ENCODE peak calls at places on chromosomes 4 and X, in nine cellular contexts. E is cardiac fibroblast, C is esophagus squamous epithelium, Q is WTC11, L is osteocyte, N is PC-3, W is heart left ventricle, M is PC-9, D is fibroblast of pulmonary artery. Z is an unnamed sample.

GRCh38 chr4:173013232-173013932 is 155.2 kb upstream of the GALNT7 start:
- DNase-seq in E (peak), C (no peak), Q (peak), L (no peak), N (peak), W (no peak), M (no peak), D (peak), Z (peak)

GRCh38 chr4:80202190-80202711 is 4.9 kb downstream of the PRDM8 start:
- DNase-seq in E (peak), C (peak), Q (peak), L (no peak), N (peak), W (peak), M (no peak), D (peak), Z (peak)

GRCh38 chr4:53816561-53816960 is 225.3 kb upstream of the LNX1 start:
- DNase-seq in E (peak), C (no peak), Q (no peak), L (no peak), N (no peak), W (no peak), M (no peak), D (no peak), Z (no peak)

GRCh38 chr4:79949186-79949585 is 123.8 kb downstream of the ANTXR2 start:
- DNase-seq in E (no peak), C (no peak), Q (no peak), L (no peak), N (no peak), W (no peak), M (no peak), D (no peak), Z (no peak)

GRCh38 chr4:85884251-85884650 is 409.3 kb downstream of the ARHGAP24 start:
- DNase-seq in E (no peak), C (no peak), Q (no peak), L (no peak), N (no peak), W (no peak), M (no peak), D (no peak), Z (no peak)

GRCh38 chrX:85992811-85993229 is 54.5 kb downstream of the CHM start:
- DNase-seq in E (peak), C (no peak), Q (no peak), L (no peak), N (peak), W (no peak), M (peak), D (peak), Z (no peak)

GRCh38 chr4:75056277-75056676 is 123.4 kb downstream of the PARM1 start:
- DNase-seq in E (no peak), C (no peak), Q (no peak), L (no peak), N (no peak), W (no peak), M (no peak), D (no peak), Z (no peak)

GRCh38 chr4:39390603-39391002 is 16.1 kb upstream of the KLB start:
- DNase-seq in E (peak), C (no peak), Q (no peak), L (no peak), N (no peak), W (no peak), M (no peak), D (peak), Z (no peak)

GRCh38 chr4:8269535-8270417 is at the start of gene HTRA3:
- DNase-seq in E (peak), C (no peak), Q (peak), L (no peak), N (peak), W (peak), M (no peak), D (peak), Z (peak)

GRCh38 chrX:41027388-41027787 is 57.9 kb upstream of the USP9X start:
- DNase-seq in E (peak), C (no peak), Q (no peak), L (peak), N (peak), W (no peak), M (peak), D (peak), Z (no peak)

GRCh38 chrX:136531951-136532350 is at the start of gene VGLL1:
- DNase-seq in E (no peak), C (no peak), Q (no peak), L (no peak), N (peak), W (no peak), M (peak), D (no peak), Z (no peak)

GRCh38 chrX:132452911-132453550 is 35.8 kb downstream of the MBNL3 start:
- DNase-seq in E (no peak), C (no peak), Q (no peak), L (no peak), N (no peak), W (no peak), M (no peak), D (no peak), Z (no peak)

GRCh38 chr4:7938513-7939376 is 916 bp downstream of the AFAP1 start:
- DNase-seq in E (peak), C (no peak), Q (peak), L (no peak), N (no peak), W (peak), M (peak), D (peak), Z (peak)

GRCh38 chr4:112970903-112971302 is 78.5 kb upstream of the ANK2 start:
- DNase-seq in E (no peak), C (no peak), Q (no peak), L (no peak), N (no peak), W (no peak), M (no peak), D (no peak), Z (no peak)

GRCh38 chr4:23818097-23818648 is 71.7 kb downstream of the PPARGC1A start:
- DNase-seq in E (no peak), C (no peak), Q (no peak), L (no peak), N (no peak), W (no peak), M (no peak), D (no peak), Z (no peak)

GRCh38 chrX:121733514-121733913 is 686.1 kb downstream of the GLUD2 start:
- DNase-seq in E (no peak), C (no peak), Q (no peak), L (no peak), N (peak), W (no peak), M (no peak), D (no peak), Z (no peak)

GRCh38 chrX:9848718-9849481 is 62.7 kb downstream of the SHROOM2 start:
- DNase-seq in E (no peak), C (no peak), Q (no peak), L (no peak), N (no peak), W (no peak), M (no peak), D (no peak), Z (no peak)

GRCh38 chr4:185307136-185307950 is 88.4 kb downstream of the LRP2BP start:
- DNase-seq in E (no peak), C (no peak), Q (no peak), L (no peak), N (peak), W (no peak), M (peak), D (no peak), Z (no peak)

GRCh38 chr4:183499797-183500196 is 5.1 kb upstream of the ING2 start:
- DNase-seq in E (no peak), C (no peak), Q (no peak), L (no peak), N (no peak), W (no peak), M (no peak), D (no peak), Z (no peak)

GRCh38 chr4:18695733-18696527 is 674.4 kb upstream of the LCORL start:
- DNase-seq in E (no peak), C (no peak), Q (peak), L (no peak), N (no peak), W (no peak), M (no peak), D (no peak), Z (no peak)
- TF ChIP-seq CTCF in E (no peak), C (no peak), Q (no peak), L (no peak), N (peak), W (no peak), M (no peak), D (no peak), Z (no peak)

DNA sequence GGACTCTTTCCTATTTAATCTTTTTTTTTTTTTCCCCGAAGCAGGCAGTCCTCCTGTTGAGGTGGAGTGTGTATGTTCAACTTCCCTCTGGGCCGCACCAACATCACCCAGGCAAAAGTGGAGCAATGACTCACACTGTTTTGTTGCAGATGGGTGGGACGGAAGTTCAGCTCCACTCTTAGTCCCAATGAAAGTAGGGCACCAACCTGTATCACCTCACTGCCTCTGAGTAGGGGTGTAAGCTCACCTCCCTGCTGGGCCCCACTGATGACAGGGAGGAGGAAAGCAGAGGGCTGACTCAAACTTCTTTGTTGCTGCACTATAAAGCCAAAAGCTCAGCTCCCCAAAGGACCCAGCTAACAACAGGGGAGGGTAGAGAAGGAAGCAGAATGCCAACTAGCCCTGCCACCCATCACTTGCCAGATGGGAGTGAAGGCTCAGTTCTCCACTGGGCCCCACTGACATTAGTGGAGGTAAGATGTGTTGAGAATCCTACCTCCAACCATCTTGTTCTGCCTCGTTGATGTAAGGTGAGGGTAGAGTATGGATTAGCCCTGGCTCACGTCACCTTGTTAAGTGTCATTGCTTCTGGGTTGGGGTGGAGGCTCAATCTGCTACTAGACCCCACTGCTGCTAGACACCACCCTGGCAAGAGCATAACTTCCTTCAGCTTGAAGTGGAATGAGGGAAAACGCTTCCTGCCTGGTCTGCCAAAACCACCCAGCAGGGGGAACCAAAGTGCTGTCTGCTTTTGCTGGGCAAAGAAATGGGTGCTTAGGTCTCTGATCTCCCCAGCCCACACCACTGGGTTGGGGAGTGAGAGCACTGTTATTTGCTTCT is 14.1 kb downstream of the RPS6KA3 start:
- DNase-seq in E (peak), C (no peak), Q (peak), L (no peak), N (peak), W (peak), M (no peak), D (peak), Z (peak)
- TF ChIP-seq CTCF in E (peak), C (peak), Q (peak), L (peak), N (peak), W (peak), M (peak), D (peak), Z (peak)

GRCh38 chrX:51860679-51861078 is 32.7 kb upstream of the MAGED1 start:
- DNase-seq in E (peak), C (no peak), Q (peak), L (no peak), N (peak), W (no peak), M (no peak), D (peak), Z (peak)
- TF ChIP-seq CTCF in E (peak), C (no peak), Q (peak), L (peak), N (peak), W (peak), M (peak), D (peak), Z (peak)

DNA sequence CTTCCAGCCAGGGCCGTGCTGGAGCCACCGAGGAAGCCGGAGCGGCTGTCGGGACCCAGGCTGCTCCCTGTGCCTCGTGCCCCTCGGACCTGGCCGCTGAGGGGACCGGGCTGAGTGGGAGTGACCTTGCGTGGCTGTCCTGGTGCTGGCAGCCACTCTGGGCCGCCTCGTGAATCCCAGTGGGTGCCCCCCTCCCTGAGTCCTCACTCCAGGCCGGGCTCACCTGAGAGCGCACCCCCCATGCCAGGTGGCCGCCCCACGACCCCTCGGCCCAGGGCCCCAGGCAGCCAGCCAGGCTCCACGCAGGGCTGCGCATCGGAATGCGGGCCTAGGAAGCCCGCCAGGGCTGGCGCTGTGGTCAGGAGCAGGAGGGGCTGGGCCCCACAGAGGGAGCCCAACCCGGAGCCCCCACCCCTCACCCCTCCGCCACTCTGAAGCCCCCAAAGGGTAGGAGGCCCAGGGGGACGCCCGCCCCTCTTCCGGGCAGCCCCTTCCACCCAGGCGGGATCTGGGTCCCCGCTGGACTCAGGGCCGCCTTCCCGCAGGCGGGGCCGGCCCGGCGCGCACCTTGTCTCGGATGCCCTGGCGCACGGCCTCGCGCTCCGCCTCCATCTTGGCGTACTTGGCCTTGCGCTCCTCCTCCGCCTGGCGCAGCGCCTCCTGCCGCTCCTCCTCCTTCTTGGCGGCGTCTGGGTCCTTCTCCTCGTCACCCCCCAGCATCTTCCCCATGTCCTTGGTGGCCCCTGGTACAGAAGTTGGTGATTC is 33.9 kb downstream of the CPLX1 start:
- DNase-seq in E (peak), C (no peak), Q (peak), L (no peak), N (peak), W (no peak), M (no peak), D (no peak), Z (no peak)
- TF ChIP-seq CTCF in E (no peak), C (no peak), Q (no peak), L (no peak), N (no peak), W (no peak), M (no peak), D (no peak), Z (no peak)

GRCh38 chr4:109332926-109333464 is 30.5 kb upstream of the COL25A1 start:
- DNase-seq in E (no peak), C (no peak), Q (peak), L (no peak), N (no peak), W (no peak), M (no peak), D (peak), Z (no peak)
- TF ChIP-seq CTCF in E (peak), C (no peak), Q (peak), L (peak), N (peak), W (no peak), M (no peak), D (peak), Z (no peak)

DNA sequence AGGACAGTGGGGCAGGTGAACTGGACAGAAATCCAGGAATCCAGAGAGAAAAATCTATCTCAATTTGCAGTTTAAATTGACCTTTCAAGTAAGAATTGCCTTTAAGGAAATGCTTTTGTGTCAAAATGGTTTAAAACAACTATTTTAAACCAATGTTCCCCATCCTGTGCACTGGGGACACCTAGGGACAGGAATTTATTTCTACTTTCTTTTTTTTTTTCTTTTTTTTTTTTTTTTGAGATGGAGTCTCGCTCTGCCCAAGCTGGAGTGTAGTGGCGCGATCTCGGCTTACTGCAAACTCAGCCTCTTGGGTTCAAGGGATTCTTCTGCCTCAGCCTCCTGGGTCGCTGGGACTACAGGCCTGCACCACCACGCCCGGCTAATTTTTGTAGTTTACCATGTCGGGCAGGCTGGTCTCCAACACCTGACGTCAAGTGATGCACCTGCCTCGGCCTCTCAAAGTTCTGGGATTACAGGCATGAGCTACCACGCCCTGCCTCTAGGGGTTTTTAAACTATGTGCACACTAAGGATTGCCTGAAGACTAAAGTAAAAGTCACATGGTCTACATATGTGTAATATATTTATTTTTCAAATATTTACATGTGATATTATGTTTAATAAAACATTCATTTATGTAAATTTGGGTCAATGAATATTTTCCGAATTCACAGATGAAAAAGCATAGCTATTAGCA is 1213.4 kb downstream of the STIM2 start:
- DNase-seq in E (no peak), C (no peak), Q (peak), L (no peak), N (peak), W (no peak), M (no peak), D (no peak), Z (no peak)
- TF ChIP-seq CTCF in E (no peak), C (no peak), Q (peak), L (peak), N (no peak), W (no peak), M (peak), D (peak), Z (peak)

Z was measured in neural crest cell.